ENCODE peak calls at places on chromosome 1, in ten cellular contexts. One of them, this sample, is unnamed.

GRCh38 chr1:160375788-160376524 is 9.1 kb downstream of the NHLH1 start:
- DNase-seq in adrenal gland: no peak
- DNase-seq in BE2C: no peak
- DNase-seq in IMR-90: no peak
- DNase-seq in Panc1: no peak
- DNase-seq in heart right ventricle: no peak
- DNase-seq in transverse colon: no peak
- DNase-seq in tibial nerve: no peak
- DNase-seq in sigmoid colon: no peak
- DNase-seq in hepatocyte: no peak
- DNase-seq in this sample: peak; percentile 56

GRCh38 chr1:19156676-19157075 is 53.4 kb downstream of the UBR4 start:
- DNase-seq in BE2C: no peak
- DNase-seq in IMR-90: peak; percentile 44
- DNase-seq in hepatocyte: no peak
- DNase-seq in sigmoid colon: peak; percentile 76
- DNase-seq in transverse colon: peak; percentile 87
- DNase-seq in heart right ventricle: peak; percentile 82
- DNase-seq in tibial nerve: peak; percentile 42
- DNase-seq in adrenal gland: peak; percentile 63
- DNase-seq in Panc1: no peak
- DNase-seq in this sample: no peak

GRCh38 chr1:159931101-159931816 is 6.0 kb upstream of the TAGLN2 start:
- DNase-seq in hepatocyte: no peak
- DNase-seq in adrenal gland: no peak
- DNase-seq in heart right ventricle: no peak
- DNase-seq in Panc1: no peak
- DNase-seq in BE2C: no peak
- DNase-seq in IMR-90: no peak
- DNase-seq in transverse colon: no peak
- DNase-seq in sigmoid colon: no peak
- DNase-seq in tibial nerve: no peak
- DNase-seq in this sample: no peak

GRCh38 chr1:181718034-181718433 is 234.7 kb downstream of the CACNA1E start:
- DNase-seq in tibial nerve: no peak
- DNase-seq in BE2C: no peak
- DNase-seq in heart right ventricle: no peak
- DNase-seq in adrenal gland: no peak
- DNase-seq in hepatocyte: no peak
- DNase-seq in IMR-90: no peak
- DNase-seq in transverse colon: no peak
- DNase-seq in sigmoid colon: no peak
- DNase-seq in Panc1: no peak
- DNase-seq in this sample: no peak

GRCh38 chr1:226875641-226876295 is 5.4 kb downstream of the PSEN2 start:
- DNase-seq in adrenal gland: peak; percentile 73
- DNase-seq in IMR-90: peak; percentile 51
- DNase-seq in sigmoid colon: no peak
- DNase-seq in BE2C: no peak
- DNase-seq in tibial nerve: no peak
- DNase-seq in hepatocyte: peak; percentile 78
- DNase-seq in Panc1: no peak
- DNase-seq in transverse colon: peak; percentile 70
- DNase-seq in heart right ventricle: no peak
- DNase-seq in this sample: no peak

GRCh38 chr1:182404764-182405163 is 4.3 kb upstream of the TEDDM1 start:
- DNase-seq in heart right ventricle: no peak
- DNase-seq in adrenal gland: no peak
- DNase-seq in hepatocyte: no peak
- DNase-seq in sigmoid colon: no peak
- DNase-seq in transverse colon: no peak
- DNase-seq in BE2C: no peak
- DNase-seq in Panc1: no peak
- DNase-seq in IMR-90: no peak
- DNase-seq in tibial nerve: no peak
- DNase-seq in this sample: no peak

GRCh38 chr1:235864965-235865525 is 1.7 kb downstream of the LYST start:
- DNase-seq in heart right ventricle: no peak
- DNase-seq in hepatocyte: no peak
- DNase-seq in adrenal gland: no peak
- DNase-seq in transverse colon: no peak
- DNase-seq in Panc1: no peak
- DNase-seq in BE2C: no peak
- DNase-seq in IMR-90: no peak
- DNase-seq in tibial nerve: no peak
- DNase-seq in sigmoid colon: no peak
- DNase-seq in this sample: no peak

GRCh38 chr1:240254778-240255291 is 163.2 kb downstream of the FMN2 start:
- DNase-seq in hepatocyte: no peak
- DNase-seq in tibial nerve: no peak
- DNase-seq in adrenal gland: no peak
- DNase-seq in BE2C: no peak
- DNase-seq in sigmoid colon: no peak
- DNase-seq in Panc1: no peak
- DNase-seq in heart right ventricle: no peak
- DNase-seq in IMR-90: no peak
- DNase-seq in transverse colon: no peak
- DNase-seq in this sample: no peak

GRCh38 chr1:115807723-115808122 is 33.2 kb downstream of the NHLH2 start:
- DNase-seq in heart right ventricle: peak; percentile 59
- DNase-seq in Panc1: peak; percentile 15
- DNase-seq in BE2C: peak; percentile 61
- DNase-seq in hepatocyte: peak; percentile 92
- DNase-seq in IMR-90: peak; percentile 66
- DNase-seq in sigmoid colon: no peak
- DNase-seq in tibial nerve: peak; percentile 78
- DNase-seq in transverse colon: peak; percentile 47
- DNase-seq in adrenal gland: peak; percentile 79
- DNase-seq in this sample: peak; percentile 62

GRCh38 chr1:1625824-1626206 is 6.2 kb upstream of the MMP23B start:
- DNase-seq in heart right ventricle: no peak
- DNase-seq in hepatocyte: no peak
- DNase-seq in transverse colon: no peak
- DNase-seq in tibial nerve: no peak
- DNase-seq in IMR-90: no peak
- DNase-seq in sigmoid colon: no peak
- DNase-seq in adrenal gland: no peak
- DNase-seq in Panc1: no peak
- DNase-seq in BE2C: no peak
- DNase-seq in this sample: no peak

GRCh38 chr1:88736633-88737248 is 52.7 kb downstream of the PKN2 start:
- DNase-seq in sigmoid colon: no peak
- DNase-seq in transverse colon: no peak
- DNase-seq in heart right ventricle: no peak
- DNase-seq in BE2C: peak; percentile 24
- DNase-seq in hepatocyte: peak; percentile 23
- DNase-seq in Panc1: no peak
- DNase-seq in IMR-90: peak; percentile 55
- DNase-seq in tibial nerve: no peak
- DNase-seq in adrenal gland: peak; percentile 38
- DNase-seq in this sample: peak; percentile 45

GRCh38 chr1:240720891-240721450 is 109.0 kb upstream of the GREM2 start:
- DNase-seq in transverse colon: no peak
- DNase-seq in adrenal gland: no peak
- DNase-seq in sigmoid colon: no peak
- DNase-seq in Panc1: no peak
- DNase-seq in tibial nerve: no peak
- DNase-seq in IMR-90: no peak
- DNase-seq in hepatocyte: no peak
- DNase-seq in BE2C: no peak
- DNase-seq in heart right ventricle: no peak
- DNase-seq in this sample: no peak

GRCh38 chr1:210262167-210262896 is 29.7 kb downstream of the SERTAD4 start:
- DNase-seq in tibial nerve: peak; percentile 43
- DNase-seq in Panc1: no peak
- DNase-seq in hepatocyte: peak; percentile 52
- DNase-seq in heart right ventricle: peak; percentile 67
- DNase-seq in transverse colon: no peak
- DNase-seq in adrenal gland: no peak
- DNase-seq in sigmoid colon: peak; percentile 69
- DNase-seq in IMR-90: peak; percentile 60
- DNase-seq in BE2C: no peak
- DNase-seq in this sample: peak; percentile 84

GRCh38 chr1:21931171-21932093 is 5.7 kb downstream of the HSPG2 start:
- DNase-seq in hepatocyte: peak; percentile 86
- DNase-seq in tibial nerve: peak; percentile 59
- DNase-seq in sigmoid colon: peak; percentile 92
- DNase-seq in heart right ventricle: no peak
- DNase-seq in transverse colon: peak; percentile 71
- DNase-seq in BE2C: no peak
- DNase-seq in Panc1: no peak
- DNase-seq in adrenal gland: peak; percentile 89
- DNase-seq in IMR-90: peak; percentile 88
- DNase-seq in this sample: peak; percentile 93

GRCh38 chr1:160777486-160778089 is 18.4 kb upstream of the LY9 start:
- DNase-seq in hepatocyte: peak; percentile 54
- DNase-seq in adrenal gland: no peak
- DNase-seq in transverse colon: peak; percentile 49
- DNase-seq in BE2C: peak; percentile 28
- DNase-seq in heart right ventricle: no peak
- DNase-seq in tibial nerve: no peak
- DNase-seq in Panc1: peak; percentile 32
- DNase-seq in sigmoid colon: no peak
- DNase-seq in IMR-90: no peak
- DNase-seq in this sample: peak; percentile 30

DNA sequence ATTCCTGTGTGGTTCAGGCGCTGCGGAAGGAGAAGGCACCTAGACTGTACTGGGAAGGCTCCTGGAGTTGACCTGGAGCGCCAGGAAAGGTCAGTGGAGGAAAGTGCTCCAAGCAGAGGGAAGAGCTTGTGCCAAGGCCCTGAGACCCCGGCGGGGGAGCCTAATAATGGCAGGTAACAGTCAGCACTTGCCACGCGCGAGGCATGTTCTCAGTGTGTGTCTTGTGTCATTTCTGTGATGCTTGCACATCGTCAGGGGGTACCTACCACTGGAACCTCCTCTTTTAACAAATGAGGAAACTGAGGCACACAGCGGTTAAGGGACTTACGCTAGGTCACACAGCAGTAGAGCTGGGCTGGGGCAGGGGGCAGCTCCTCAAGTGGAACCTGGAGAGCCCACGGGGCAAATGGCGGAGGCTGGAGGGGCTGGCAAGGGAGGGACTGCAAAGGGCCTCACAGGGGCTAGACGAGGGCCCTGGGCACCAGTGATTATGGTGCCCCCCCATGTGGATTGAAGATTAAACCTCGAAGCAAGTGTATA is 976 bp upstream of the BMP8B start:
- DNase-seq in sigmoid colon: no peak
- DNase-seq in hepatocyte: no peak
- DNase-seq in adrenal gland: no peak
- DNase-seq in BE2C: no peak
- DNase-seq in heart right ventricle: no peak
- DNase-seq in IMR-90: no peak
- DNase-seq in transverse colon: no peak
- DNase-seq in tibial nerve: no peak
- DNase-seq in Panc1: no peak
- DNase-seq in this sample: no peak
- H3K4me3 ChIP-seq in sigmoid colon: no peak overlapping the region
- H3K4me3 ChIP-seq in hepatocyte: no peak overlapping the region
- H3K4me3 ChIP-seq in adrenal gland: peak overlapping the region; percentile 65
- H3K4me3 ChIP-seq in BE2C: peak overlapping the region; percentile 34
- H3K4me3 ChIP-seq in heart right ventricle: peak overlapping the region; percentile 29
- H3K4me3 ChIP-seq in IMR-90: no peak overlapping the region
- H3K4me3 ChIP-seq in transverse colon: peak overlapping the region; percentile 58
- H3K4me3 ChIP-seq in tibial nerve: peak overlapping the region; percentile 48
- H3K4me3 ChIP-seq in Panc1: peak overlapping the region; percentile 55
- H3K4me3 ChIP-seq in this sample: no peak overlapping the region

DNA sequence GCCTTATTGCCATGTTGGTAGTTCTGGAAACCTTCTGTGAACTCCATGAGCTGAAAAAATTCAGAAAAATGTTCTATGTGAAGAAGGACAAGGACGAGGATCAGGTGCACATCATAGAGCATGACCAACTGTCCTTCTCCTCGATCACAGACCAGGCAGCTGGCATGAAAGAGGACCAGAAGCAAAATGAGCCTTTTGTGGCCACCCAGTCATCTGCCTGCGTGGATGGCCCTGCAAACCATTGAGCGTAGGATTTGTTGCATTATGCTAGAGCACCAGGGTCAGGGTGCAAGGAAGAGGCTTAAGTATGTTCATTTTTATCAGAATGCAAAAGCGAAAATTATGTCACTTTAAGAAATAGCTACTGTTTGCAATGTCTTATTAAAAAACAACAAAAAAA is 57.4 kb downstream of the KCNK1 start:
- DNase-seq in tibial nerve: no peak
- DNase-seq in sigmoid colon: no peak
- DNase-seq in BE2C: no peak
- DNase-seq in Panc1: no peak
- DNase-seq in hepatocyte: no peak
- DNase-seq in adrenal gland: no peak
- DNase-seq in transverse colon: no peak
- DNase-seq in IMR-90: no peak
- DNase-seq in heart right ventricle: no peak
- DNase-seq in this sample: no peak
- H3K4me1 ChIP-seq in tibial nerve: no peaks in the 10 kb centered on the region
- H3K4me1 ChIP-seq in sigmoid colon: no peaks in the 10 kb centered on the region
- H3K4me1 ChIP-seq in BE2C: no peaks in the 10 kb centered on the region
- H3K4me1 ChIP-seq in Panc1: no peaks in the 10 kb centered on the region
- H3K4me1 ChIP-seq in hepatocyte: peaks cover 23% of the 10 kb centered on the region
- H3K4me1 ChIP-seq in adrenal gland: no peaks in the 10 kb centered on the region
- H3K4me1 ChIP-seq in transverse colon: no peaks in the 10 kb centered on the region
- H3K4me1 ChIP-seq in IMR-90: no peaks in the 10 kb centered on the region
- H3K4me1 ChIP-seq in heart right ventricle: no peaks in the 10 kb centered on the region
- H3K4me1 ChIP-seq in this sample: no peaks in the 10 kb centered on the region

GRCh38 chr1:85584264-85584781 is 3.8 kb downstream of the CCN1 start:
- DNase-seq in tibial nerve: no peak
- DNase-seq in Panc1: peak; percentile 99
- DNase-seq in sigmoid colon: no peak
- DNase-seq in adrenal gland: no peak
- DNase-seq in heart right ventricle: no peak
- DNase-seq in transverse colon: no peak
- DNase-seq in IMR-90: peak; percentile 95
- DNase-seq in BE2C: no peak
- DNase-seq in hepatocyte: peak; percentile 58
- DNase-seq in this sample: peak; percentile 98
- H3K4me3 ChIP-seq in tibial nerve: no peak overlapping the region
- H3K4me3 ChIP-seq in Panc1: peak overlapping the region; percentile 76
- H3K4me3 ChIP-seq in sigmoid colon: no peak overlapping the region
- H3K4me3 ChIP-seq in adrenal gland: no peak overlapping the region
- H3K4me3 ChIP-seq in heart right ventricle: no peak overlapping the region
- H3K4me3 ChIP-seq in transverse colon: no peak overlapping the region
- H3K4me3 ChIP-seq in IMR-90: no peak overlapping the region
- H3K4me3 ChIP-seq in BE2C: no peak overlapping the region
- H3K4me3 ChIP-seq in hepatocyte: no peak overlapping the region
- H3K4me3 ChIP-seq in this sample: peak overlapping the region; percentile 76

DNA sequence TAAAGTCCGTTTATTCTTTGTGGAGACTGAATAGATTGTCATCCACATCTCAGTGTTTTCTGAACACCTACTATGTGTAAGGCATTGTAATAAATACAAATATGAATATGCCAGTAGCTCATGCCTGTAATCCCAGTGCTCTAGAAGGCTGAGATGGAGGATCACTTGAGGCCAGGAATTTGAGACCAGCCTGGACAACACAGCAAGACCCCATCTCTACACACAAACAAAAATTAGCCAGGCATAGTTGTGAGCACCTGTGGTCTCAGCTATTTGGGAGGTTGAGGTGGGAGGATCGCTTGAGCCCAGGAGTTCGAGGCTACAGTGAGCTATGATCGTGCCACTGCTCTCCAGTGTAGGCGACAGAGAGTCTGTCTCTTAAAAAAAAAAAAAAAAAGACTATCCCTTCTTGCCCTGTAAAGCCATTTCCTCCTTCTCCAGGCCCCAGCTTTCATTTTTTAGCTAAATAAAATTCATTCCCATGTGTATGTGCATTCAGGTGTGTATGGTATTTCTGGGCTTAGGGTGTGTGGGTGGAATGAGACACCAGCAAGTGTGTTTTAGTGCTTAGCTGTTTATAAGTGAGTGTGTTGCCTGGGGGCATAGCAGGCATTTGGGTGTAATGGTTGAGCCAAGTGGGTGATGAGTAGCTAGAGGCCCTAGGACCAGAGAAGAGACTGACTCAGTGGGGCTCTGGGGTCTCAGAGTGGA is 7.8 kb downstream of the CELSR2 start:
- DNase-seq in adrenal gland: no peak
- DNase-seq in transverse colon: no peak
- DNase-seq in hepatocyte: no peak
- DNase-seq in sigmoid colon: no peak
- DNase-seq in Panc1: no peak
- DNase-seq in IMR-90: peak; percentile 53
- DNase-seq in tibial nerve: no peak
- DNase-seq in heart right ventricle: no peak
- DNase-seq in BE2C: no peak
- DNase-seq in this sample: no peak
- H3K4me1 ChIP-seq in adrenal gland: peaks cover 8% of the 10 kb centered on the region
- H3K4me1 ChIP-seq in transverse colon: peaks cover 18% of the 10 kb centered on the region
- H3K4me1 ChIP-seq in hepatocyte: peaks cover 15% of the 10 kb centered on the region
- H3K4me1 ChIP-seq in sigmoid colon: peaks cover 31% of the 10 kb centered on the region
- H3K4me1 ChIP-seq in Panc1: peaks cover 8% of the 10 kb centered on the region
- H3K4me1 ChIP-seq in IMR-90: peaks cover 14% of the 10 kb centered on the region
- H3K4me1 ChIP-seq in tibial nerve: peaks cover 16% of the 10 kb centered on the region
- H3K4me1 ChIP-seq in heart right ventricle: peaks cover 18% of the 10 kb centered on the region
- H3K4me1 ChIP-seq in BE2C: peaks cover 31% of the 10 kb centered on the region
- H3K4me1 ChIP-seq in this sample: peaks cover 11% of the 10 kb centered on the region